ENCODE peak calls at places on chromosomes 1 and 21, in ten cellular contexts. R is cardiac fibroblast, O is hepatocyte, B is cardiac muscle cell, E is Calu3, F is kidney, D is GM23338, U is GM12865, Q is suprapubic skin, T is brain microvascular endothelial cell. C is an unnamed sample.

GRCh38 chr21:31667639-31668038 is 8.1 kb downstream of the SOD1 start:
- DNase-seq in R (no peak), O (no peak), B (no peak), E (no peak), F (no peak), D (no peak), U (no peak), Q (no peak), T (no peak), C (no peak)

GRCh38 chr21:17731554-17731953 is 87.6 kb downstream of the C21orf91 start:
- DNase-seq in R (no peak), O (no peak), B (no peak), E (no peak), F (no peak), D (no peak), U (no peak), Q (no peak), T (no peak), C (no peak)

GRCh38 chr21:45432575-45433255 is 27.8 kb downstream of the COL18A1 start:
- DNase-seq in R (peak; percentile 51), O (no peak), B (no peak), E (no peak), F (peak; percentile 83), D (no peak), U (no peak), Q (no peak), T (peak; percentile 39), C (no peak)

GRCh38 chr1:220157738-220158137 is 63.8 kb downstream of the IARS2 start:
- DNase-seq in R (no peak), O (no peak), B (no peak), E (no peak), F (no peak), D (no peak), U (no peak), Q (no peak), T (no peak), C (no peak)

GRCh38 chr1:205563927-205564441 is 59.5 kb downstream of the CDK18 start:
- DNase-seq in R (no peak), O (no peak), B (no peak), E (peak; percentile 56), F (no peak), D (no peak), U (no peak), Q (peak; percentile 61), T (no peak), C (no peak)

GRCh38 chr1:203150511-203151297 is 23.2 kb downstream of the ADORA1 start:
- DNase-seq in R (no peak), O (no peak), B (no peak), E (no peak), F (peak; percentile 17), D (no peak), U (no peak), Q (no peak), T (no peak), C (no peak)

GRCh38 chr1:116962976-116963639 is 38.5 kb upstream of the CD101 start:
- DNase-seq in R (no peak), O (no peak), B (no peak), E (no peak), F (no peak), D (no peak), U (peak; percentile 6), Q (no peak), T (no peak), C (no peak)

GRCh38 chr1:217090073-217090911 is 367.1 kb upstream of the ESRRG start:
- DNase-seq in R (no peak), O (no peak), B (peak; percentile 18), E (no peak), F (no peak), D (peak; percentile 17), U (no peak), Q (no peak), T (no peak), C (no peak)

GRCh38 chr1:1399870-1400575 is 888 bp upstream of the CCNL2 start:
- DNase-seq in R (peak; percentile 35), O (no peak), B (peak; percentile 46), E (no peak), F (no peak), D (peak; percentile 44), U (peak; percentile 57), Q (no peak), T (no peak), C (peak; percentile 31)

GRCh38 chr21:29657228-29657989 is 282.4 kb downstream of the GRIK1 start:
- DNase-seq in R (no peak), O (no peak), B (no peak), E (no peak), F (no peak), D (no peak), U (no peak), Q (no peak), T (no peak), C (no peak)

GRCh38 chr1:41455479-41456271 is 28.8 kb downstream of the EDN2 start:
- DNase-seq in R (peak; percentile 46), O (peak; percentile 65), B (peak; percentile 40), E (no peak), F (no peak), D (no peak), U (no peak), Q (peak; percentile 61), T (peak; percentile 31), C (no peak)

GRCh38 chr1:196733091-196733970 is 41.3 kb upstream of the CFHR3 start:
- DNase-seq in R (peak; percentile 32), O (no peak), B (no peak), E (no peak), F (no peak), D (no peak), U (no peak), Q (no peak), T (peak; percentile 28), C (no peak)

GRCh38 chr1:32933742-32934322 is 30.8 kb downstream of the RNF19B start:
- DNase-seq in R (peak; percentile 69), O (peak; percentile 85), B (peak; percentile 66), E (peak; percentile 43), F (no peak), D (peak; percentile 38), U (no peak), Q (no peak), T (no peak), C (no peak)
- TF ChIP-seq CTCF in R (no peak), O (no peak), B (no peak), E (no peak), F (no peak), D (peak; percentile 17), U (no peak), Q (no peak), T (no peak), C (no peak)

GRCh38 chr1:153670257-153670858 is 435 bp downstream of the ILF2 start:
- DNase-seq in R (no peak), O (no peak), B (no peak), E (no peak), F (peak; percentile 82), D (no peak), U (no peak), Q (no peak), T (no peak), C (no peak)

GRCh38 chr1:153667439-153667838 is 3.4 kb downstream of the ILF2 start:
- DNase-seq in R (no peak), O (no peak), B (no peak), E (no peak), F (no peak), D (no peak), U (no peak), Q (no peak), T (no peak), C (no peak)

GRCh38 chr1:153669606-153670005 is 1.2 kb downstream of the ILF2 start:
- DNase-seq in R (no peak), O (no peak), B (no peak), E (no peak), F (peak; percentile 15), D (no peak), U (no peak), Q (no peak), T (no peak), C (no peak)

DNA sequence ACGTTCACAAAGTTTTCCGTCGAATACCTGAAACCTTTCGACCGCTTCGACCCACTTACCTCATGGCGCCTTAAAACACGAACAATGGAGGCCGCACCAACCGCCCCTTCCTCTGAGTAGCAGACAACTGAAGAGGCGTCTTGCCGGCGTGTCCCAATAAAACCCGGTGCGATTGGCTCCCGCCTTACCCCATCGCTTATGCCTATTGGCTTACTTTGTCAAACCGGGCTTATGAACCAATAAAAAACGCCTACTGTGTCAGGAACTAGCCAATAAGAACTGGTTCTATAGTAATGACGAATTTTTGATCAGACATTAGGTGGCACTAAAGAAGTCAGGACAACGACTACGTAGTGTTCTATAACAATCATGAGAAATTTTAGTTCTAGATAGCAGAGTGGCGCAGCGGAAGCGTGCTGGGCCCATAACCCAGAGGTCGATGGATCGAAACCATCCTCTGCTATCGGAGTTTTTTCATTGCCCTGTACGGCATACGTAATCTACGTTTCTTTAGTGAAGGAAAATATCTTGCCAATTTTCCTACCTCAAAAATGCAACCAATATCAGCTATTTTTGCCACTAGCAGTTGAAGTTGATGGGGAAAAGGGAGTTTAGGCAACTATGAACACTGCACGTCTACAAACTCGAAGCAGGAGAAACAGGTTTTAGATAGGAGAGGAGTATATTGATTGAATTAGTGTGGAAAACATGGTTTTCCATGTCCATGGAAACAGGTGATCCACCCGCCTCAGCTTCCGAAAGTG is at the start of gene ILF2:
- DNase-seq in R (peak; percentile 100), O (peak; percentile 97), B (peak; percentile 100), E (peak; percentile 98), F (peak; percentile 99), D (peak; percentile 100), U (peak; percentile 100), Q (peak; percentile 99), T (peak; percentile 100), C (peak; percentile 96)
- TF ChIP-seq CTCF in R (peak; percentile 6), O (no peak), B (peak; percentile 33), E (peak; percentile 24), F (peak; percentile 12), D (no peak), U (peak; percentile 1), Q (peak; percentile 8), T (no peak), C (peak; percentile 35)

DNA sequence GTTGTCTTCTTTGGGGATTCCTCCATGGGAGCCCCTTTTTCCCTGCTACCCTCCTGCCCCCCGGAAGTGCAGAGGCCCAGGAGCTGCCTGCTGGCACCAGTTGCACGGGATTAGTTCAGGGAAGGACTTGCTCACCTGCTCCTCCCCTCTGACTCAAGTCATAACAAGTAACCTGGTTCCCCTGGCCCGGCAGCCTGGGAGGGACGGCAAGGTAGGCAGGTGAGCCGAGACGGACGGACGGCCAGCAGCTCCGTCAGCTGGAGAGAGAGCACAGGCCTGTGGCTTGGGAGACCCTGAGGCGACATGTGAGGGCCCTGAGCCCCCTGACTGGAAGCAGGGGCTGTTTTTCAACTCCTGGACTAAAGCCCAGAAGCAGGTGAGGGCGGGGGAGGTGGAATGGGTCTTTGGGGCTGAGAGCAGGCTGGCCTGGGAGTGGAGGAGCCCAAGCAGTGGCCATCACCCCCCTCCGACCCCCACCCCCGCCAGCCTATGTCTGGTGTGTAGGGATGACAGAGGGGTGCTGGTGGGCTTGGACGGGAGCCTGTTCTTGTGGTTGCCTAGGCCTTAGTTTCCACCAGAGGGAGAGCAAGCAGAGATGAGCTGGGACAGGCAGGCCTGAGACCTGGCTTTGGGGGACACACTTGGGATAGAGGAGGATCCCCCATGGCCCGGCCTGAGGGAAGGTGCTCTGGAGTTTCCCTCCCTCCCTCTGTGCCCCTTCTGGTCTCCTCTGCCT is at the start of gene INAVA:
- DNase-seq in R (no peak), O (peak; percentile 83), B (no peak), E (peak; percentile 87), F (peak; percentile 93), D (peak; percentile 39), U (no peak), Q (no peak), T (no peak), C (no peak)
- TF ChIP-seq CTCF in R (no peak), O (no peak), B (no peak), E (no peak), F (no peak), D (peak; percentile 17), U (no peak), Q (no peak), T (no peak), C (no peak)

GRCh38 chr21:43211085-43212071 is 42.6 kb downstream of the CRYAA start:
- DNase-seq in R (peak; percentile 27), O (peak; percentile 71), B (no peak), E (peak; percentile 24), F (peak; percentile 92), D (peak; percentile 63), U (peak; percentile 25), Q (peak; percentile 61), T (no peak), C (no peak)
- TF ChIP-seq CTCF in R (peak; percentile 7), O (peak; percentile 26), B (peak; percentile 11), E (no peak), F (peak; percentile 62), D (peak; percentile 44), U (peak; percentile 6), Q (peak; percentile 15), T (peak; percentile 62), C (no peak)

C was measured in GM13976.